ENCODE peak calls at places on chromosome 1, in four cellular contexts. One of them, this sample, is unnamed.

GRCh38 chr1:205248793-205249601 is 21.3 kb downstream of the TMCC2 start:
- DNase-seq in PC-3: no peak
- DNase-seq in T-cell: no peak
- DNase-seq in Calu3: no peak
- DNase-seq in this sample: no peak

GRCh38 chr1:27936370-27936769 is 1.6 kb downstream of the SMPDL3B start:
- DNase-seq in PC-3: no peak
- DNase-seq in Calu3: no peak
- DNase-seq in T-cell: no peak
- DNase-seq in this sample: no peak

GRCh38 chr1:157450106-157450505 is 102.2 kb downstream of the FCRL5 start:
- DNase-seq in T-cell: no peak
- DNase-seq in Calu3: no peak
- DNase-seq in PC-3: no peak
- DNase-seq in this sample: no peak

GRCh38 chr1:151990856-151991198 is 2.8 kb downstream of the S100A10 start:
- DNase-seq in Calu3: peak; percentile 60
- DNase-seq in PC-3: peak; percentile 92
- DNase-seq in T-cell: no peak
- DNase-seq in this sample: no peak

GRCh38 chr1:116286541-116286971 is 86.5 kb upstream of the ATP1A1 start:
- DNase-seq in Calu3: no peak
- DNase-seq in T-cell: no peak
- DNase-seq in PC-3: peak; percentile 42
- DNase-seq in this sample: no peak

GRCh38 chr1:227937031-227937430 is 10.7 kb downstream of the WNT9A start:
- DNase-seq in Calu3: no peak
- DNase-seq in T-cell: no peak
- DNase-seq in PC-3: peak; percentile 59
- DNase-seq in this sample: no peak

GRCh38 chr1:1671365-1672119 is 12.7 kb upstream of the CDK11B start:
- DNase-seq in Calu3: no peak
- DNase-seq in PC-3: no peak
- DNase-seq in T-cell: no peak
- DNase-seq in this sample: no peak

GRCh38 chr1:51650198-51650597 is 33.3 kb downstream of the OSBPL9 start:
- DNase-seq in PC-3: no peak
- DNase-seq in T-cell: no peak
- DNase-seq in Calu3: no peak
- DNase-seq in this sample: no peak

GRCh38 chr1:165896277-165896676 is 68.9 kb downstream of the UCK2 start:
- DNase-seq in T-cell: no peak
- DNase-seq in PC-3: peak; percentile 53
- DNase-seq in Calu3: no peak
- DNase-seq in this sample: no peak

GRCh38 chr1:64967381-64967780 is 1.0 kb upstream of the JAK1 start:
- DNase-seq in PC-3: no peak
- DNase-seq in T-cell: no peak
- DNase-seq in Calu3: no peak
- DNase-seq in this sample: no peak